ENCODE peak calls at places on chromosomes 12 and 14, in five cellular contexts. W is right atrium auricular region; X is CD8-positive, alpha-beta T cell; C is A549; K is H9. E is an unnamed sample.

GRCh38 chr12:22256634-22257033 is 77.9 kb downstream of the ST8SIA1 start:
- DNase-seq in C (no peak), X (no peak), K (no peak), W (no peak), E (no peak)

GRCh38 chr12:109714141-109714912 is 702 bp downstream of the FAM222A start:
- DNase-seq in W (no peak), K (peak), C (peak), X (peak), E (peak)

GRCh38 chr12:31752450-31752849 is 23.6 kb upstream of the AMN1 start:
- DNase-seq in X (no peak), C (no peak), W (no peak), K (no peak), E (no peak)

GRCh38 chr14:60266021-60266937 is 17.3 kb downstream of the PPM1A start:
- DNase-seq in K (no peak), C (no peak), W (no peak), X (peak), E (peak)

GRCh38 chr12:117059156-117059555 is 40.1 kb downstream of the TESC start:
- DNase-seq in C (no peak), W (no peak), K (no peak), X (no peak), E (no peak)

GRCh38 chr12:130132831-130133635 is 29.2 kb upstream of the FZD10 start:
- DNase-seq in C (no peak), W (no peak), X (no peak), K (no peak), E (no peak)

GRCh38 chr14:32171469-32171868 is 30.4 kb upstream of the RNU6-7 start:
- DNase-seq in X (no peak), W (no peak), C (no peak), K (no peak), E (no peak)

GRCh38 chr12:111269688-111270087 is 99.2 kb downstream of the PHETA1 start:
- DNase-seq in C (no peak), K (no peak), X (no peak), W (no peak), E (no peak)

GRCh38 chr12:51821423-51822260 is 26.9 kb downstream of the FIGNL2 start:
- DNase-seq in W (no peak), C (no peak), X (no peak), K (no peak), E (no peak)

GRCh38 chr14:22890416-22890815 is 7.4 kb downstream of the REM2 start:
- DNase-seq in C (no peak), X (no peak), K (no peak), W (no peak), E (no peak)
- TF ChIP-seq CTCF in C (no peak), X (no peak), K (no peak), W (no peak), E (no peak)

DNA sequence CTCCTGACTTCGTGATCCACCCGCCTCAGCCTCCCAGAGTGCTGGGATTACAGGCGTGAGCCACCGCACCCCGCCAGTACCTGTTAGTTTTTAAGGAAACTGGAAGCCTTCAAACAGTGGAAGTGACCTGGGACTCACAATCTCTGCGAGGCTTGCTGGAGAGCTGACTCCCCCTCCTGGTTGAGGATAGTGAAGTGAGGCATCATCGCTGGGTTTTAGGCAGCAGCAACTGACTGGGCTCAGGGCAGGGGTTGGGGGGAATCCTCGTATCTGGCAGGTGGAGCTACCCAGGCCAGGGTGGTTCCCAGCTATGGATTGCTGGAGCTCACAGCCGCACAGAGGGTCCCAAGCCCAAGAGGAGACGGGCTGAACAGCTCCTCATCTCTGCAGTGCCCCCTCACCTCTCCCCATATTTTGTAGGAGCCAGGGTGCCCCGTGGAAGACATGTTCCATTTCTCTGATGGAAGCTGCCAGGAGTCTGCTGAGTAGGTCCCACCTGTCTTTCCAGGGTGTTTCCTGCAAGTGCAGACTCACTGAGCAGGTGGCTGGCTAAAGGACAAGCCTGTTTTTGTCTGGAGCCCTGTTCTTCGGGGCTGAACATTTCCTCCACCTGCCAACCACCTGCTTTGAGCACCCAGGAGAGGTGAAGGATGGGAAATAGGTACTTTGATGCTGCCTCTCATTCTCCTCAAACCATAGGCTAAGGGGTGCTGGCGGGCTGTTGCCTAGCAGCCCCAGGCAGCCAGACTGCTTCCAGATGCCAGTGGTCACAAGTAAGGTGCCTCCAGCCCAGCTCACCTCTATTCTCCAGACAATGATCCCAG is 3.1 kb downstream of the AVIL start:
- DNase-seq in X (peak), C (peak), W (no peak), K (peak), E (no peak)
- TF ChIP-seq CTCF in X (no peak), C (no peak), W (no peak), K (peak), E (no peak)

GRCh38 chr12:16384732-16385131 is 37.3 kb downstream of the MGST1 start:
- DNase-seq in C (no peak), W (no peak), K (peak), X (no peak), E (no peak)
- TF ChIP-seq CTCF in C (no peak), W (no peak), K (no peak), X (no peak), E (no peak)

GRCh38 chr14:43539210-43539609 is 967.9 kb downstream of the FSCB start:
- DNase-seq in W (no peak), C (peak), K (peak), X (no peak), E (no peak)
- TF ChIP-seq CTCF in W (no peak), C (peak), K (peak), X (no peak), E (no peak)

GRCh38 chr14:105489607-105490317 is 1.3 kb upstream of the TEDC1 start:
- DNase-seq in K (peak), C (peak), W (peak), X (peak), E (peak)
- TF ChIP-seq CTCF in K (peak), C (peak), W (peak), X (peak), E (peak)

E was measured in CD4-positive, alpha-beta T cell.